ENCODE peak calls at places on chromosomes 4 and X, in five cellular contexts. One of them, this sample, is unnamed.

GRCh38 chr4:181952478-181952877 is 290.7 kb upstream of the TENM3 start:
- DNase-seq in NCI-H460: no peak
- DNase-seq in fibroblast of mammary gland: peak
- DNase-seq in NCI-H1092: no peak
- DNase-seq in endodermal cell: no peak
- DNase-seq in this sample: peak

GRCh38 chrX:21723097-21723496 is 34.8 kb downstream of the SMPX start:
- DNase-seq in NCI-H460: no peak
- DNase-seq in fibroblast of mammary gland: peak
- DNase-seq in NCI-H1092: no peak
- DNase-seq in endodermal cell: peak
- DNase-seq in this sample: peak

GRCh38 chrX:110588853-110589252 is 206.8 kb downstream of the CHRDL1 start:
- DNase-seq in NCI-H460: no peak
- DNase-seq in fibroblast of mammary gland: no peak
- DNase-seq in NCI-H1092: no peak
- DNase-seq in endodermal cell: no peak
- DNase-seq in this sample: no peak

GRCh38 chr4:52106142-52106541 is 55.0 kb downstream of the SPATA18 start:
- DNase-seq in NCI-H460: no peak
- DNase-seq in fibroblast of mammary gland: peak
- DNase-seq in NCI-H1092: no peak
- DNase-seq in endodermal cell: no peak
- DNase-seq in this sample: no peak

GRCh38 chr4:47002593-47002992 is 9.2 kb upstream of the GABRA4 start:
- DNase-seq in NCI-H460: no peak
- DNase-seq in fibroblast of mammary gland: peak
- DNase-seq in NCI-H1092: no peak
- DNase-seq in endodermal cell: no peak
- DNase-seq in this sample: peak

GRCh38 chr4:73080789-73081188 is 11.3 kb upstream of the COX18 start:
- DNase-seq in NCI-H460: no peak
- DNase-seq in fibroblast of mammary gland: peak
- DNase-seq in NCI-H1092: no peak
- DNase-seq in endodermal cell: no peak
- DNase-seq in this sample: no peak

GRCh38 chr4:123953556-123953955 is 557.0 kb downstream of the SPRY1 start:
- DNase-seq in NCI-H460: no peak
- DNase-seq in fibroblast of mammary gland: no peak
- DNase-seq in NCI-H1092: no peak
- DNase-seq in endodermal cell: no peak
- DNase-seq in this sample: no peak

GRCh38 chr4:52051213-52051614 is at the start of gene SPATA18:
- DNase-seq in NCI-H460: no peak
- DNase-seq in fibroblast of mammary gland: peak
- DNase-seq in NCI-H1092: no peak
- DNase-seq in endodermal cell: no peak
- DNase-seq in this sample: peak

GRCh38 chrX:41384041-41384705 is 50.2 kb downstream of the DDX3X start:
- DNase-seq in NCI-H460: peak
- DNase-seq in fibroblast of mammary gland: peak
- DNase-seq in NCI-H1092: no peak
- DNase-seq in endodermal cell: no peak
- DNase-seq in this sample: peak

GRCh38 chrX:41589634-41590270 is 99.0 kb upstream of the GPR34 start:
- DNase-seq in NCI-H460: no peak
- DNase-seq in fibroblast of mammary gland: peak
- DNase-seq in NCI-H1092: no peak
- DNase-seq in endodermal cell: no peak
- DNase-seq in this sample: peak

GRCh38 chr4:73729534-73730165 is 10.7 kb upstream of the CXCL8 start:
- DNase-seq in NCI-H460: peak
- DNase-seq in fibroblast of mammary gland: peak
- DNase-seq in NCI-H1092: no peak
- DNase-seq in endodermal cell: peak
- DNase-seq in this sample: peak

GRCh38 chrX:134074151-134074550 is 88.8 kb upstream of the GPC3 start:
- DNase-seq in NCI-H460: no peak
- DNase-seq in fibroblast of mammary gland: no peak
- DNase-seq in NCI-H1092: no peak
- DNase-seq in endodermal cell: no peak
- DNase-seq in this sample: no peak

GRCh38 chr4:86959588-86960500 is 25.0 kb downstream of the AFF1 start:
- DNase-seq in NCI-H460: no peak
- DNase-seq in fibroblast of mammary gland: no peak
- DNase-seq in NCI-H1092: no peak
- DNase-seq in endodermal cell: peak
- DNase-seq in this sample: peak

GRCh38 chr4:119068529-119068962 is 67.1 kb upstream of the MYOZ2 start:
- DNase-seq in NCI-H460: no peak
- DNase-seq in fibroblast of mammary gland: no peak
- DNase-seq in NCI-H1092: no peak
- DNase-seq in endodermal cell: no peak
- DNase-seq in this sample: peak

GRCh38 chrX:101357166-101357795 is 8.7 kb upstream of the TIMM8A start:
- DNase-seq in NCI-H460: peak
- DNase-seq in fibroblast of mammary gland: peak
- DNase-seq in NCI-H1092: no peak
- DNase-seq in endodermal cell: peak
- DNase-seq in this sample: peak

GRCh38 chrX:83260288-83260687 is 247.8 kb upstream of the POU3F4 start:
- DNase-seq in NCI-H460: no peak
- DNase-seq in fibroblast of mammary gland: no peak
- DNase-seq in NCI-H1092: no peak
- DNase-seq in endodermal cell: peak
- DNase-seq in this sample: no peak

GRCh38 chr4:111512081-111512774 is 633.0 kb upstream of the FAM241A start:
- DNase-seq in NCI-H460: peak
- DNase-seq in fibroblast of mammary gland: peak
- DNase-seq in NCI-H1092: no peak
- DNase-seq in endodermal cell: no peak
- DNase-seq in this sample: peak

GRCh38 chr4:8188743-8189550 is 10.1 kb upstream of the SH3TC1 start:
- DNase-seq in NCI-H460: no peak
- DNase-seq in fibroblast of mammary gland: no peak
- DNase-seq in NCI-H1092: peak
- DNase-seq in endodermal cell: no peak
- DNase-seq in this sample: no peak

GRCh38 chr4:142707397-142707796 is 138.7 kb downstream of the INPP4B start:
- DNase-seq in NCI-H460: no peak
- DNase-seq in fibroblast of mammary gland: no peak
- DNase-seq in NCI-H1092: no peak
- DNase-seq in endodermal cell: no peak
- DNase-seq in this sample: no peak

GRCh38 chrX:107117993-107118321 is 665 bp downstream of the RBM41 start:
- DNase-seq in NCI-H460: no peak
- DNase-seq in fibroblast of mammary gland: peak
- DNase-seq in NCI-H1092: no peak
- DNase-seq in endodermal cell: no peak
- DNase-seq in this sample: peak

GRCh38 chr4:150818661-150819060 is 196.4 kb downstream of the LRBA start:
- DNase-seq in NCI-H460: no peak
- DNase-seq in fibroblast of mammary gland: peak
- DNase-seq in NCI-H1092: no peak
- DNase-seq in endodermal cell: no peak
- DNase-seq in this sample: peak

GRCh38 chr4:28443786-28444412 is 1583.3 kb downstream of the STIM2 start:
- DNase-seq in NCI-H460: no peak
- DNase-seq in fibroblast of mammary gland: peak
- DNase-seq in NCI-H1092: no peak
- DNase-seq in endodermal cell: peak
- DNase-seq in this sample: no peak

GRCh38 chr4:52157641-52158316 is 106.7 kb downstream of the SPATA18 start:
- DNase-seq in NCI-H460: no peak
- DNase-seq in fibroblast of mammary gland: peak
- DNase-seq in NCI-H1092: no peak
- DNase-seq in endodermal cell: no peak
- DNase-seq in this sample: peak

GRCh38 chr4:154559141-154559841 is 3.5 kb upstream of the FGB start:
- DNase-seq in NCI-H460: peak
- DNase-seq in fibroblast of mammary gland: peak
- DNase-seq in NCI-H1092: no peak
- DNase-seq in endodermal cell: peak
- DNase-seq in this sample: peak

GRCh38 chrX:6384391-6384790 is 150.5 kb downstream of the VCX3A start:
- DNase-seq in NCI-H460: no peak
- DNase-seq in fibroblast of mammary gland: no peak
- DNase-seq in NCI-H1092: no peak
- DNase-seq in endodermal cell: no peak
- DNase-seq in this sample: no peak

GRCh38 chr4:21307709-21308108 is 607.5 kb downstream of the PACRGL start:
- DNase-seq in NCI-H460: no peak
- DNase-seq in fibroblast of mammary gland: no peak
- DNase-seq in NCI-H1092: no peak
- DNase-seq in endodermal cell: no peak
- DNase-seq in this sample: no peak

GRCh38 chrX:66677430-66677829 is 38.6 kb upstream of the EDA2R start:
- DNase-seq in NCI-H460: no peak
- DNase-seq in fibroblast of mammary gland: peak
- DNase-seq in NCI-H1092: no peak
- DNase-seq in endodermal cell: no peak
- DNase-seq in this sample: peak

GRCh38 chr4:10806993-10807645 is 122.6 kb upstream of the CLNK start:
- DNase-seq in NCI-H460: no peak
- DNase-seq in fibroblast of mammary gland: no peak
- DNase-seq in NCI-H1092: no peak
- DNase-seq in endodermal cell: no peak
- DNase-seq in this sample: no peak

GRCh38 chr4:158826882-158827281 is 58.1 kb downstream of the FNIP2 start:
- DNase-seq in NCI-H460: no peak
- DNase-seq in fibroblast of mammary gland: no peak
- DNase-seq in NCI-H1092: no peak
- DNase-seq in endodermal cell: no peak
- DNase-seq in this sample: no peak

GRCh38 chr4:10584042-10584441 is 100.5 kb downstream of the CLNK start:
- DNase-seq in NCI-H460: no peak
- DNase-seq in fibroblast of mammary gland: peak
- DNase-seq in NCI-H1092: no peak
- DNase-seq in endodermal cell: no peak
- DNase-seq in this sample: peak

This sample was measured in EH.